ENCODE peak calls at places on chromosomes 5 and 9, in six cellular contexts. Z is NCI-H1092 treated with DMSO at 0.1 percent for 48 hours; Y is stimulated activated naive CD8-positive, alpha-beta T cell treated with anti-CD3 and anti-CD28 coated beads, Interleukin-15, Interleukin-2, amounts not matched to agents 100 U/mL and 50 U/mL, for 24 hours; I is activated T-cell treated with anti-CD3 and anti-CD28 coated beads, Interleukin-2, amount 50 U/mL, for 4 hours; R is CD4-positive, alpha-beta T cell; N is esophagus squamous epithelium. T is an unnamed sample.

GRCh38 chr9:20200900-20201495 is 412.2 kb upstream of the SLC24A2 start:
- DNase-seq in Z (peak), Y (no peak), I (no peak), R (no peak), N (no peak), T (no peak)

GRCh38 chr5:77280036-77280435 is 69.6 kb downstream of the PDE8B start:
- DNase-seq in Z (no peak), Y (no peak), I (no peak), R (no peak), N (no peak), T (no peak)

GRCh38 chr5:161602739-161603138 is 56.2 kb upstream of the GABRB2 start:
- DNase-seq in Z (no peak), Y (no peak), I (no peak), R (no peak), N (no peak), T (no peak)

GRCh38 chr5:72428664-72429063 is 78.5 kb downstream of the ZNF366 start:
- DNase-seq in Z (no peak), Y (no peak), I (no peak), R (no peak), N (no peak), T (no peak)

GRCh38 chr5:134110382-134110781 is 4.1 kb upstream of the TCF7 start:
- DNase-seq in Z (no peak), Y (peak), I (no peak), R (no peak), N (no peak), T (no peak)

GRCh38 chr5:148488757-148489156 is 105.0 kb downstream of the FBXO38 start:
- DNase-seq in Z (no peak), Y (no peak), I (no peak), R (no peak), N (no peak), T (no peak)

GRCh38 chr5:173515526-173515925 is 100.9 kb downstream of the BOD1 start:
- DNase-seq in Z (no peak), Y (no peak), I (no peak), R (no peak), N (no peak), T (no peak)

GRCh38 chr5:116938488-116938887 is 363.9 kb upstream of the SEMA6A start:
- DNase-seq in Z (no peak), Y (no peak), I (no peak), R (no peak), N (no peak), T (no peak)

GRCh38 chr5:173672891-173673290 is 56.4 kb upstream of the BOD1 start:
- DNase-seq in Z (peak), Y (no peak), I (no peak), R (no peak), N (no peak), T (no peak)

GRCh38 chr5:173103411-173103810 is 40.9 kb upstream of the BNIP1 start:
- DNase-seq in Z (no peak), Y (no peak), I (no peak), R (no peak), N (no peak), T (no peak)

GRCh38 chr9:120109242-120109641 is 470.7 kb downstream of the CDK5RAP2 start:
- DNase-seq in Z (peak), Y (no peak), I (no peak), R (no peak), N (no peak), T (no peak)

GRCh38 chr5:139283252-139284166 is 10.0 kb upstream of the MATR3 start:
- DNase-seq in Z (no peak), Y (no peak), I (no peak), R (no peak), N (no peak), T (no peak)